ENCODE peak calls at places on chromosomes 4 and X, in four cellular contexts. C is activated effector memory CD4-positive, alpha-beta T cell treated with Interleukin-2 at 50 U/mL for 16 hours; L is B cell; U is D341Med. D is an unnamed sample.

GRCh38 chr4:94410678-94411206 is 41.0 kb upstream of the PDLIM5 start:
- DNase-seq in U (peak; percentile 34), L (no peak), C (no peak), D (peak; percentile 39)

GRCh38 chr4:53592686-53593641 is 1.7 kb upstream of the LNX1 start:
- DNase-seq in C (no peak), U (no peak), L (no peak), D (no peak)

GRCh38 chr4:124111922-124112321 is 600.6 kb downstream of the ANKRD50 start:
- DNase-seq in L (no peak), U (peak; percentile 47), C (no peak), D (peak; percentile 4)

GRCh38 chr4:26736621-26737020 is 124.0 kb upstream of the STIM2 start:
- DNase-seq in L (no peak), C (no peak), U (no peak), D (no peak)

GRCh38 chr4:84582988-84583870 is at the start of gene CDS1:
- DNase-seq in L (no peak), U (no peak), C (no peak), D (no peak)

GRCh38 chrX:78923198-78924015 is 21.8 kb upstream of the P2RY10 start:
- DNase-seq in C (no peak), L (no peak), U (no peak), D (no peak)

GRCh38 chr4:7625073-7625472 is 190.3 kb upstream of the PSAPL1 start:
- DNase-seq in C (no peak), U (no peak), L (no peak), D (no peak)

GRCh38 chr4:168475745-168476144 is 4.5 kb downstream of the DDX60L start:
- DNase-seq in L (no peak), U (no peak), C (no peak), D (no peak)

GRCh38 chrX:108122748-108123147 is 31.2 kb downstream of the ATG4A start:
- DNase-seq in C (no peak), U (no peak), L (no peak), D (no peak)

GRCh38 chrX:87388381-87388780 is 129.2 kb upstream of the KLHL4 start:
- DNase-seq in C (no peak), L (no peak), U (no peak), D (no peak)

GRCh38 chrX:46873746-46874145 is 36.9 kb downstream of the RP2 start:
- DNase-seq in C (no peak), L (no peak), U (no peak), D (no peak)

GRCh38 chr4:162061214-162061613 is 102.6 kb downstream of the FSTL5 start:
- DNase-seq in L (no peak), U (no peak), C (no peak), D (no peak)

GRCh38 chr4:72706633-72707032 is 137.6 kb upstream of the ADAMTS3 start:
- DNase-seq in U (no peak), L (no peak), C (no peak), D (no peak)

GRCh38 chr4:169795585-169795984 is 37.8 kb upstream of the HPF1 start:
- DNase-seq in L (no peak), U (no peak), C (no peak), D (no peak)

GRCh38 chrX:46758956-46759644 is at the start of gene SLC9A7:
- DNase-seq in L (peak; percentile 83), U (peak; percentile 83), C (peak; percentile 70), D (peak; percentile 32)

GRCh38 chr4:88975925-88976511 is 81.0 kb downstream of the FAM13A start:
- DNase-seq in U (no peak), C (no peak), L (no peak), D (no peak)

GRCh38 chr4:158996669-158997074 is 106.2 kb upstream of the RAPGEF2 start:
- DNase-seq in U (no peak), L (no peak), C (no peak), D (no peak)

GRCh38 chr4:7299051-7299907 is 106.9 kb downstream of the SORCS2 start:
- DNase-seq in C (no peak), U (no peak), L (no peak), D (no peak)

GRCh38 chr4:40321671-40322131 is 13.4 kb upstream of the CHRNA9 start:
- DNase-seq in U (no peak), L (no peak), C (no peak), D (no peak)

GRCh38 chr4:3317011-3317655 is 24.3 kb downstream of the RGS12 start:
- DNase-seq in C (no peak), L (no peak), U (no peak), D (no peak)

GRCh38 chr4:88177981-88178632 is 19.7 kb upstream of the ABCG2 start:
- DNase-seq in U (no peak), L (no peak), C (no peak), D (no peak)

GRCh38 chr4:115030281-115030680 is 83.1 kb downstream of the NDST4 start:
- DNase-seq in U (no peak), L (no peak), C (no peak), D (no peak)

GRCh38 chr4:20829958-20830357 is 129.7 kb downstream of the PACRGL start:
- DNase-seq in U (no peak), C (no peak), L (no peak), D (no peak)

GRCh38 chr4:76198411-76199237 is 15.0 kb downstream of the SCARB2 start:
- DNase-seq in L (no peak), C (no peak), U (peak; percentile 63), D (peak; percentile 94)

GRCh38 chr4:110041742-110042141 is 129.1 kb downstream of the EGF start:
- DNase-seq in C (no peak), U (no peak), L (no peak), D (no peak)

D was measured in DMS 273 treated with DMSO at 0.1 percent for 48 hours.